ENCODE peak calls at places on chromosomes 5 and 9, in six cellular contexts. L is T-cell, Z is left lobe of liver, W is left cardiac atrium, C is right cardiac atrium, A is body of pancreas. G is an unnamed sample.

GRCh38 chr5:15510816-15511215 is 10.8 kb downstream of the FBXL7 start:
- ATAC-seq in W (no peak), C (peak; percentile 45), Z (no peak), L (no peak), A (no peak), G (no peak)

GRCh38 chr9:131419029-131419614 is 25.2 kb downstream of the PRRC2B start:
- ATAC-seq in W (no peak), C (no peak), L (peak; percentile 36), A (no peak), Z (no peak), G (no peak)

GRCh38 chr5:77259479-77259878 is 49.0 kb downstream of the PDE8B start:
- ATAC-seq in L (no peak), Z (no peak), A (no peak), C (no peak), W (no peak), G (no peak)

GRCh38 chr5:54667136-54667535 is 149.6 kb downstream of the SNX18 start:
- ATAC-seq in C (no peak), Z (no peak), L (no peak), W (no peak), A (no peak), G (no peak)

GRCh38 chr5:139177809-139178581 is 20.2 kb downstream of the SIL1 start:
- ATAC-seq in Z (peak; percentile 83), A (peak; percentile 81), L (no peak), W (peak; percentile 84), C (peak; percentile 69), G (no peak)

GRCh38 chr5:100731768-100732167 is 171.3 kb downstream of the ST8SIA4 start:
- ATAC-seq in Z (no peak), C (no peak), L (peak; percentile 98), A (no peak), W (no peak), G (no peak)

GRCh38 chr5:87770601-87771121 is 357.9 kb upstream of the CCNH start:
- ATAC-seq in L (no peak), A (no peak), W (no peak), C (no peak), Z (no peak), G (no peak)

GRCh38 chr9:99590879-99591278 is 230.8 kb upstream of the NR4A3 start:
- ATAC-seq in L (no peak), A (no peak), C (no peak), W (peak; percentile 55), Z (no peak), G (no peak)

GRCh38 chr9:117932585-117932984 is 228.4 kb downstream of the TLR4 start:
- ATAC-seq in A (no peak), C (no peak), Z (no peak), L (no peak), W (no peak), G (no peak)

GRCh38 chr9:6226696-6227095 is 11.1 kb downstream of the IL33 start:
- ATAC-seq in C (peak; percentile 69), A (peak; percentile 28), W (peak; percentile 65), L (no peak), Z (no peak), G (no peak)

GRCh38 chr5:68344447-68345111 is 129.0 kb downstream of the PIK3R1 start:
- ATAC-seq in A (no peak), C (no peak), W (no peak), Z (peak; percentile 22), L (peak; percentile 56), G (peak; percentile 87)

GRCh38 chr5:123176224-123176937 is 87.3 kb downstream of the PRDM6 start:
- ATAC-seq in Z (no peak), L (no peak), A (no peak), W (no peak), C (no peak), G (no peak)

GRCh38 chr9:136533775-136534157 is 12.1 kb downstream of the NOTCH1 start:
- ATAC-seq in W (no peak), Z (no peak), A (no peak), L (peak; percentile 76), C (peak; percentile 36), G (peak; percentile 81)

GRCh38 chr9:89952401-89952800 is 347.6 kb downstream of the GADD45G start:
- ATAC-seq in Z (no peak), L (no peak), W (no peak), A (no peak), C (no peak), G (no peak)

GRCh38 chr5:138463335-138464017 is 1.8 kb upstream of the EGR1 start:
- ATAC-seq in A (no peak), L (no peak), C (no peak), W (no peak), Z (no peak), G (no peak)

GRCh38 chr9:13939129-13939528 is 374.8 kb downstream of the NFIB start:
- ATAC-seq in L (no peak), Z (peak; percentile 40), A (peak; percentile 63), W (peak; percentile 75), C (peak; percentile 91), G (no peak)

GRCh38 chr5:45765561-45765960 is 69.4 kb upstream of the HCN1 start:
- ATAC-seq in C (no peak), Z (no peak), W (no peak), L (no peak), A (no peak), G (no peak)

GRCh38 chr9:37944671-37945481 is 40.9 kb upstream of the SLC25A51 start:
- ATAC-seq in A (no peak), C (peak; percentile 2), L (no peak), Z (no peak), W (peak; percentile 8), G (no peak)

GRCh38 chr5:88815048-88815789 is 67.8 kb downstream of the MEF2C start:
- ATAC-seq in W (no peak), L (no peak), Z (no peak), C (no peak), A (no peak), G (no peak)

GRCh38 chr5:145942749-145943148 is 6.4 kb downstream of the SH3RF2 start:
- ATAC-seq in A (no peak), W (no peak), L (no peak), Z (no peak), C (no peak), G (no peak)

GRCh38 chr5:35058395-35058794 is 10.6 kb upstream of the AGXT2 start:
- ATAC-seq in A (no peak), C (no peak), W (no peak), Z (no peak), L (no peak), G (no peak)

GRCh38 chr9:70491798-70492736 is 77.6 kb upstream of the KLF9 start:
- ATAC-seq in L (no peak), C (peak; percentile 4), Z (no peak), W (no peak), A (no peak), G (no peak)

GRCh38 chr9:133371261-133371711 is 4.6 kb downstream of the SURF4 start:
- ATAC-seq in W (no peak), A (no peak), C (no peak), Z (no peak), L (peak; percentile 53), G (no peak)

GRCh38 chr5:157113007-157113406 is 4.2 kb upstream of the HAVCR2 start:
- ATAC-seq in L (no peak), A (no peak), Z (peak; percentile 15), C (peak; percentile 40), W (peak; percentile 41), G (no peak)

GRCh38 chr5:75894482-75894881 is 177.2 kb upstream of the POC5 start:
- ATAC-seq in L (no peak), A (no peak), C (no peak), Z (no peak), W (no peak), G (no peak)

GRCh38 chr5:119353686-119354366 is 2.0 kb upstream of the TNFAIP8 start:
- ATAC-seq in L (peak; percentile 44), Z (no peak), W (no peak), A (no peak), C (no peak), G (no peak)

GRCh38 chr9:99732715-99733114 is 89.0 kb upstream of the NR4A3 start:
- ATAC-seq in Z (peak; percentile 47), W (peak; percentile 63), C (peak; percentile 55), A (peak; percentile 40), L (no peak), G (no peak)

GRCh38 chr5:72921103-72921502 is 34.7 kb upstream of the FCHO2 start:
- ATAC-seq in A (no peak), L (no peak), Z (no peak), W (no peak), C (no peak), G (peak; percentile 17)

GRCh38 chr5:157520911-157521703 is 54.5 kb downstream of the ADAM19 start:
- ATAC-seq in A (no peak), W (peak; percentile 50), C (peak; percentile 87), Z (peak; percentile 58), L (no peak), G (peak; percentile 51)

GRCh38 chr9:115142090-115142489 is 24.1 kb upstream of the TNC start:
- ATAC-seq in W (no peak), A (no peak), L (no peak), Z (no peak), C (no peak), G (no peak)